ENCODE peak calls at places on chromosome 15, in five cellular contexts. One of them, this sample, is unnamed.

GRCh38 chr15:101394056-101394630 is 95.4 kb downstream of the PCSK6 start:
- DNase-seq in breast epithelium: no peak
- DNase-seq in right atrium auricular region: no peak
- DNase-seq in fibroblast of pulmonary artery: no peak
- DNase-seq in heart left ventricle: no peak
- DNase-seq in this sample: no peak

GRCh38 chr15:71730277-71731144 is 79.8 kb upstream of the NR2E3 start:
- DNase-seq in breast epithelium: no peak
- DNase-seq in right atrium auricular region: no peak
- DNase-seq in fibroblast of pulmonary artery: peak; percentile 84
- DNase-seq in heart left ventricle: peak; percentile 58
- DNase-seq in this sample: peak; percentile 74

GRCh38 chr15:57253082-57253481 is 123.2 kb upstream of the CGNL1 start:
- DNase-seq in breast epithelium: no peak
- DNase-seq in right atrium auricular region: no peak
- DNase-seq in fibroblast of pulmonary artery: no peak
- DNase-seq in heart left ventricle: no peak
- DNase-seq in this sample: no peak

GRCh38 chr15:67126551-67127333 is 61.3 kb downstream of the SMAD3 start:
- DNase-seq in breast epithelium: no peak
- DNase-seq in right atrium auricular region: no peak
- DNase-seq in fibroblast of pulmonary artery: no peak
- DNase-seq in heart left ventricle: no peak
- DNase-seq in this sample: no peak

GRCh38 chr15:73923156-73923487 is 3.1 kb upstream of the LOXL1 start:
- DNase-seq in breast epithelium: no peak
- DNase-seq in right atrium auricular region: no peak
- DNase-seq in fibroblast of pulmonary artery: no peak
- DNase-seq in heart left ventricle: no peak
- DNase-seq in this sample: no peak

GRCh38 chr15:68842958-68843357 is 22.3 kb upstream of the ANP32A start:
- DNase-seq in breast epithelium: no peak
- DNase-seq in right atrium auricular region: no peak
- DNase-seq in fibroblast of pulmonary artery: no peak
- DNase-seq in heart left ventricle: no peak
- DNase-seq in this sample: no peak

GRCh38 chr15:39124155-39124924 is 456.5 kb upstream of the THBS1 start:
- DNase-seq in breast epithelium: no peak
- DNase-seq in right atrium auricular region: no peak
- DNase-seq in fibroblast of pulmonary artery: peak; percentile 61
- DNase-seq in heart left ventricle: no peak
- DNase-seq in this sample: peak; percentile 41

GRCh38 chr15:45399381-45400212 is 21.3 kb upstream of the GATM start:
- DNase-seq in breast epithelium: no peak
- DNase-seq in right atrium auricular region: no peak
- DNase-seq in fibroblast of pulmonary artery: peak; percentile 76
- DNase-seq in heart left ventricle: no peak
- DNase-seq in this sample: peak; percentile 64

GRCh38 chr15:63950911-63951481 is 95.3 kb downstream of the DAPK2 start:
- DNase-seq in breast epithelium: no peak
- DNase-seq in right atrium auricular region: peak; percentile 49
- DNase-seq in fibroblast of pulmonary artery: peak; percentile 46
- DNase-seq in heart left ventricle: no peak
- DNase-seq in this sample: peak; percentile 94

GRCh38 chr15:47750030-47750739 is 32.9 kb downstream of the SEMA6D start:
- DNase-seq in breast epithelium: no peak
- DNase-seq in right atrium auricular region: no peak
- DNase-seq in fibroblast of pulmonary artery: peak; percentile 67
- DNase-seq in heart left ventricle: no peak
- DNase-seq in this sample: peak; percentile 82

GRCh38 chr15:98394546-98394945 is 253.8 kb upstream of the IGF1R start:
- DNase-seq in breast epithelium: no peak
- DNase-seq in right atrium auricular region: no peak
- DNase-seq in fibroblast of pulmonary artery: no peak
- DNase-seq in heart left ventricle: no peak
- DNase-seq in this sample: no peak

GRCh38 chr15:83714888-83715287 is 61.0 kb downstream of the ADAMTSL3 start:
- DNase-seq in breast epithelium: no peak
- DNase-seq in right atrium auricular region: no peak
- DNase-seq in fibroblast of pulmonary artery: no peak
- DNase-seq in heart left ventricle: peak; percentile 42
- DNase-seq in this sample: no peak

GRCh38 chr15:51403072-51403878 is 61.8 kb downstream of the GLDN start:
- DNase-seq in breast epithelium: no peak
- DNase-seq in right atrium auricular region: peak; percentile 56
- DNase-seq in fibroblast of pulmonary artery: peak; percentile 69
- DNase-seq in heart left ventricle: no peak
- DNase-seq in this sample: peak; percentile 48
- H3K4me3 ChIP-seq in breast epithelium: no peak overlapping the region
- H3K4me3 ChIP-seq in right atrium auricular region: no peak overlapping the region
- H3K4me3 ChIP-seq in fibroblast of pulmonary artery: no peak overlapping the region
- H3K4me3 ChIP-seq in heart left ventricle: no peak overlapping the region
- H3K4me3 ChIP-seq in this sample: no peak overlapping the region

DNA sequence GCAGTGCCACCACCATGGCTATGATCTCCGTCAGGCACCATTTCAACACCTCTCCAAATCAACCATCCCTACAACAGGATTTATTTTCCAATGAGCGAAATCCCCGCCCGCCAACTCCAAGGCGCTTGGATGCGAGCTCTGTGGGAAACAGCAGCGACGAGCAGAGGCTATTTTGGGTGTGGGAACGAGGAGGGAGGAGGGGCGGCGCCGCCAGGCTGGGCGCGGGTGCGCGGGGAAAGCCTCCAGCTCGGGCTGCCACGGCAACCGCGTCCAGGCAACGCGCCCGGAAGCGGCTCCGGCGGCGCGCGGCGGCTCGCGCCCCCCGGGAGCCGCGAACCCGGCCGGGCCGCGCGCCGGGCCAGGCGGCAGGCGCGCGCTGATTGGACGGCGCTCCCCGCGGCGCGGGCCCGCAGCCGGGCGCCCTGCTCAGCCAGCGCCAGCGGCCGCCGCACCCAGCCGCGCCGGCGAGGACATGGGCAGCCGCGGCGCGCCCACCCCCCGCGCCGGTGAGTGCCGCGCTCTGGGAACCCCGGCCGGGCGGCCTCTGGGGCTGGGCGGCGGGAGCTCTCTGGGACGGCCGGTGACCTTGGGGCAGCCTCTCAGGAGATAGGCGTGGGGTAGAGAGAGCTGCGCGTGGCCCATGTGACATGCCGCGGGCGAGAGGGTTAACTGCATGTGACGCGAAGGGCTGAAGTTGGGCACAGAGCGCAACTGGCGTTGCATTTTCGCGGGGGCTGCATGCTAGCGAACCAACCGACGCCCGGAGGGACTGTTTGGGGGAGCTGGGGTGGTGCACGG is at the start of gene FAM81A:
- DNase-seq in breast epithelium: peak; percentile 57
- DNase-seq in right atrium auricular region: peak; percentile 72
- DNase-seq in fibroblast of pulmonary artery: peak; percentile 67
- DNase-seq in heart left ventricle: peak; percentile 94
- DNase-seq in this sample: peak; percentile 48
- H3K4me3 ChIP-seq in breast epithelium: peak within 1 kb of the TSS; percentile 57
- H3K4me3 ChIP-seq in right atrium auricular region: peak within 1 kb of the TSS; percentile 44
- H3K4me3 ChIP-seq in fibroblast of pulmonary artery: peak within 1 kb of the TSS; percentile 56
- H3K4me3 ChIP-seq in heart left ventricle: peak within 1 kb of the TSS; percentile 86
- H3K4me3 ChIP-seq in this sample: peak within 1 kb of the TSS; percentile 62

GRCh38 chr15:61367953-61368352 is 138.9 kb upstream of the RORA start:
- DNase-seq in breast epithelium: no peak
- DNase-seq in right atrium auricular region: no peak
- DNase-seq in fibroblast of pulmonary artery: no peak
- DNase-seq in heart left ventricle: no peak
- DNase-seq in this sample: no peak

DNA sequence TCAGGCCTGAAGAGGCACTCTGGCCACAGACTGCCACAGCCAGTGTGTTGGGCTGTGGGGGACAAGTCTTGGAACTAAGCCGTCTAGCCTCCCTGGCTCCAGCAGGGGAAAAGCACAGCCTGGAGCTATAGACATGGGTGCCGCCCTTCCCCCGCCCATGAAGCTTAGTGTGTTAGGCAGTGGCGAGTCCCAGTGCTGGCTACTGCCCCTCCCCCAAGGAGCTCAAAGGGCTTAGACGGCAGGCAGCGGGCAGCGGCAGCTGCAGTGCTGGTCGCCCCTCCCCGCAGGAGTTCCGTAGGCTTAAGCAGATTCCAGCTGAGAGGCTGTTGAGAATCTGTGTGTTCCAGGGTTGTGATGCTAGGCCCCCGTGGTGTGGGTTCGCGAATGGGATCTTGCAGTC is 135.8 kb upstream of the RORA start:
- DNase-seq in breast epithelium: no peak
- DNase-seq in right atrium auricular region: no peak
- DNase-seq in fibroblast of pulmonary artery: no peak
- DNase-seq in heart left ventricle: peak; percentile 22
- DNase-seq in this sample: no peak
- H3K4me3 ChIP-seq in breast epithelium: no peak overlapping the region
- H3K4me3 ChIP-seq in right atrium auricular region: no peak overlapping the region
- H3K4me3 ChIP-seq in fibroblast of pulmonary artery: no peak overlapping the region
- H3K4me3 ChIP-seq in heart left ventricle: no peak overlapping the region
- H3K4me3 ChIP-seq in this sample: no peak overlapping the region

DNA sequence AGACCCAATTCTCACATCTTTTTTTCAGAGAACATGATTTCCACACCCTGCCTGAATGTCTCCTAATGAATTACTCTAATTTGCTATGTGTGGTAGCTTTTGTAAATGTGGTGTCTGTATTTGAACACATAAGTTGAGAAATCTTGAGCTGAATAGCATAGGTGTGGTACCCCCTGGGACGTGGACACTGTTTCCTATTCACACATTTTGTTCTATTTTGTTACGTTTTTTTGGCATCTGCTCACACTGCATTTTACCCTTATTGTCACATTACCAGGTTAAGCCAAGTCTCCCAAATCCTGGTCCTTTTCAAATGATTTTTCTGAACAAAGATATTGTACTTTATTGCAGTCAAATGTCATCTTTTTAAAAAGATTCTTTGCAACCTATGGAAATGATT is 6.8 kb upstream of the MAPK6 start:
- DNase-seq in breast epithelium: no peak
- DNase-seq in right atrium auricular region: no peak
- DNase-seq in fibroblast of pulmonary artery: no peak
- DNase-seq in heart left ventricle: no peak
- DNase-seq in this sample: no peak
- H3K4me3 ChIP-seq in breast epithelium: no peak overlapping the region
- H3K4me3 ChIP-seq in right atrium auricular region: no peak overlapping the region
- H3K4me3 ChIP-seq in fibroblast of pulmonary artery: no peak overlapping the region
- H3K4me3 ChIP-seq in heart left ventricle: no peak overlapping the region
- H3K4me3 ChIP-seq in this sample: no peak overlapping the region

DNA sequence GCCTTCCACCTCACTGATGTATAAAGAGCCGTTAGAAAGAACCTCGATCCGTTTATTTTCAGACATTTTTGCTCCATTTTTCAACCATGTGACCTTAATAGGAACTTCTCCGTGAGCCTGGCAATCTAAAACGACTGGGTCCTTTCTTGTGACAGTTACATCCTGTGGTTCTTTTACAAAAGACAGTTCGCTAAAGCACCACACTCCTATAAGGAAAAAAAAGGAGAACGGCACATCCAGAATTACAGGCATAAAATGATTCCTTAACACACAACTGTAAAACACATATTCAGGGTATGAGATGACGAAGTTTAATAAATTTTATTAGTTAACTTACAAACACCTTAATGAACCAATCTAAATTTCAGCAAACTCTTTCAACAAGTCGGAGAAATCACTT is 2.5 kb downstream of the PRTG start:
- DNase-seq in breast epithelium: no peak
- DNase-seq in right atrium auricular region: no peak
- DNase-seq in fibroblast of pulmonary artery: no peak
- DNase-seq in heart left ventricle: no peak
- DNase-seq in this sample: no peak
- H3K4me3 ChIP-seq in breast epithelium: no peak overlapping the region
- H3K4me3 ChIP-seq in right atrium auricular region: no peak overlapping the region
- H3K4me3 ChIP-seq in fibroblast of pulmonary artery: no peak overlapping the region
- H3K4me3 ChIP-seq in heart left ventricle: no peak overlapping the region
- H3K4me3 ChIP-seq in this sample: no peak overlapping the region

GRCh38 chr15:80525853-80526252 is 121.7 kb downstream of the ARNT2 start:
- DNase-seq in breast epithelium: no peak
- DNase-seq in right atrium auricular region: no peak
- DNase-seq in fibroblast of pulmonary artery: no peak
- DNase-seq in heart left ventricle: no peak
- DNase-seq in this sample: no peak
- H3K4me3 ChIP-seq in breast epithelium: no peak overlapping the region
- H3K4me3 ChIP-seq in right atrium auricular region: no peak overlapping the region
- H3K4me3 ChIP-seq in fibroblast of pulmonary artery: no peak overlapping the region
- H3K4me3 ChIP-seq in heart left ventricle: no peak overlapping the region
- H3K4me3 ChIP-seq in this sample: no peak overlapping the region

GRCh38 chr15:77239892-77240608 is 169.1 kb upstream of the TSPAN3 start:
- DNase-seq in breast epithelium: no peak
- DNase-seq in right atrium auricular region: no peak
- DNase-seq in fibroblast of pulmonary artery: no peak
- DNase-seq in heart left ventricle: no peak
- DNase-seq in this sample: peak; percentile 66

GRCh38 chr15:77235566-77235965 is 164.7 kb upstream of the TSPAN3 start:
- DNase-seq in breast epithelium: no peak
- DNase-seq in right atrium auricular region: no peak
- DNase-seq in fibroblast of pulmonary artery: no peak
- DNase-seq in heart left ventricle: no peak
- DNase-seq in this sample: no peak
- H3K4me3 ChIP-seq in breast epithelium: no peak overlapping the region
- H3K4me3 ChIP-seq in right atrium auricular region: no peak overlapping the region
- H3K4me3 ChIP-seq in fibroblast of pulmonary artery: no peak overlapping the region
- H3K4me3 ChIP-seq in heart left ventricle: no peak overlapping the region
- H3K4me3 ChIP-seq in this sample: no peak overlapping the region

GRCh38 chr15:41510728-41511127 is 2.9 kb downstream of the LTK start:
- DNase-seq in breast epithelium: no peak
- DNase-seq in right atrium auricular region: no peak
- DNase-seq in fibroblast of pulmonary artery: no peak
- DNase-seq in heart left ventricle: no peak
- DNase-seq in this sample: no peak
- H3K4me3 ChIP-seq in breast epithelium: peak overlapping the region; percentile 43
- H3K4me3 ChIP-seq in right atrium auricular region: no peak overlapping the region
- H3K4me3 ChIP-seq in fibroblast of pulmonary artery: no peak overlapping the region
- H3K4me3 ChIP-seq in heart left ventricle: no peak overlapping the region
- H3K4me3 ChIP-seq in this sample: no peak overlapping the region

GRCh38 chr15:31347067-31347975 is 20.7 kb downstream of the KLF13 start:
- DNase-seq in breast epithelium: no peak
- DNase-seq in right atrium auricular region: no peak
- DNase-seq in fibroblast of pulmonary artery: no peak
- DNase-seq in heart left ventricle: no peak
- DNase-seq in this sample: no peak
- H3K4me3 ChIP-seq in breast epithelium: no peak overlapping the region
- H3K4me3 ChIP-seq in right atrium auricular region: no peak overlapping the region
- H3K4me3 ChIP-seq in fibroblast of pulmonary artery: no peak overlapping the region
- H3K4me3 ChIP-seq in heart left ventricle: no peak overlapping the region
- H3K4me3 ChIP-seq in this sample: no peak overlapping the region

GRCh38 chr15:25737218-25737643 is 125.9 kb downstream of the ATP10A start:
- DNase-seq in breast epithelium: no peak
- DNase-seq in right atrium auricular region: no peak
- DNase-seq in fibroblast of pulmonary artery: no peak
- DNase-seq in heart left ventricle: peak; percentile 60
- DNase-seq in this sample: peak; percentile 9
- H3K4me3 ChIP-seq in breast epithelium: no peak overlapping the region
- H3K4me3 ChIP-seq in right atrium auricular region: no peak overlapping the region
- H3K4me3 ChIP-seq in fibroblast of pulmonary artery: no peak overlapping the region
- H3K4me3 ChIP-seq in heart left ventricle: no peak overlapping the region
- H3K4me3 ChIP-seq in this sample: no peak overlapping the region

This sample was measured in AG10803.